ENCODE peak calls at places on chromosomes 2 and 18, in seven cellular contexts. C is PC-3; U is mammary epithelial cell; O is naive thymus-derived CD4-positive, alpha-beta T cell; I is fibroblast of lung; X is HepG2; H is neuronal stem cell. L is an unnamed sample.

GRCh38 chr2:127293386-127293757 is 572 bp downstream of the ERCC3 start:
- DNase-seq in C (peak; percentile 24), O (no peak), X (no peak), U (peak; percentile 13), H (no peak), I (peak; percentile 16), L (no peak)

GRCh38 chr18:63090334-63090733 is 229.2 kb downstream of the BCL2 start:
- DNase-seq in X (no peak), O (no peak), I (no peak), C (no peak), U (no peak), H (no peak), L (peak; percentile 63)

GRCh38 chr2:109272461-109272860 is 143.5 kb downstream of the SH3RF3 start:
- DNase-seq in X (no peak), O (no peak), C (no peak), I (peak; percentile 25), U (no peak), H (no peak), L (no peak)

GRCh38 chr18:26656401-26656943 is 108.1 kb upstream of the KCTD1 start:
- DNase-seq in C (no peak), O (no peak), U (no peak), X (no peak), I (no peak), H (peak; percentile 12), L (no peak)

GRCh38 chr18:64720781-64721464 is 572.0 kb upstream of the LINC00305 start:
- DNase-seq in I (no peak), O (no peak), U (no peak), C (peak; percentile 15), X (peak; percentile 21), H (peak; percentile 49), L (peak; percentile 86)

GRCh38 chr2:198788676-198789075 is 669.1 kb downstream of the SATB2 start:
- DNase-seq in C (no peak), I (no peak), U (no peak), O (no peak), H (no peak), X (no peak), L (no peak)

GRCh38 chr2:224155896-224156295 is 116.8 kb upstream of the SERPINE2 start:
- DNase-seq in H (no peak), X (no peak), I (peak; percentile 72), U (no peak), O (no peak), C (no peak), L (no peak)

GRCh38 chr2:233074106-233074505 is 14.0 kb downstream of the INPP5D start:
- DNase-seq in O (no peak), U (no peak), I (no peak), C (no peak), H (no peak), X (no peak), L (no peak)

GRCh38 chr2:84786601-84787000 is 94.3 kb downstream of the TRABD2A start:
- DNase-seq in X (no peak), O (no peak), U (no peak), I (no peak), H (no peak), C (no peak), L (no peak)

GRCh38 chr18:47422524-47422923 is 171.1 kb upstream of the SKOR2 start:
- DNase-seq in O (no peak), X (no peak), U (no peak), H (no peak), C (no peak), I (no peak), L (no peak)

GRCh38 chr2:6352906-6353515 is 512.7 kb downstream of the CMPK2 start:
- DNase-seq in O (no peak), X (peak; percentile 33), I (peak; percentile 58), C (peak; percentile 48), H (peak; percentile 42), U (no peak), L (peak; percentile 64)

GRCh38 chr2:227407601-227408089 is 19.9 kb upstream of the SCYGR1 start:
- DNase-seq in C (no peak), I (no peak), X (no peak), U (peak; percentile 27), O (no peak), H (no peak), L (no peak)

GRCh38 chr2:201807452-201807980 is 1.2 kb downstream of the CDK15 start:
- DNase-seq in H (no peak), O (no peak), C (no peak), U (no peak), X (no peak), I (peak; percentile 74), L (no peak)

GRCh38 chr2:28377201-28377816 is 15.3 kb upstream of the FOSL2 start:
- DNase-seq in X (no peak), O (no peak), C (no peak), I (no peak), U (peak; percentile 52), H (no peak), L (peak; percentile 92)

GRCh38 chr2:238728322-238729260 is 119.3 kb upstream of the TWIST2 start:
- DNase-seq in U (peak; percentile 39), X (no peak), I (peak; percentile 89), H (no peak), C (no peak), O (no peak), L (no peak)

GRCh38 chr2:10654069-10654468 is 35.7 kb downstream of the NOL10 start:
- DNase-seq in O (no peak), C (peak; percentile 87), H (no peak), X (no peak), U (peak; percentile 94), I (peak; percentile 78), L (peak; percentile 58)

GRCh38 chr2:226578373-226578772 is 221.2 kb downstream of the IRS1 start:
- DNase-seq in C (peak; percentile 52), I (no peak), U (peak; percentile 35), O (no peak), H (no peak), X (no peak), L (no peak)

GRCh38 chr2:176490061-176490861 is 221.0 kb downstream of the MTX2 start:
- DNase-seq in U (no peak), C (no peak), X (no peak), O (no peak), I (peak; percentile 74), H (peak; percentile 36), L (no peak)

GRCh38 chr2:46276652-46277051 is 20.6 kb upstream of the EPAS1 start:
- DNase-seq in X (no peak), C (no peak), H (no peak), O (no peak), I (peak; percentile 39), U (no peak), L (no peak)

GRCh38 chr2:38945931-38946330 is 56.3 kb downstream of the ARHGEF33 start:
- DNase-seq in O (no peak), C (no peak), I (no peak), H (no peak), U (no peak), X (no peak), L (no peak)

GRCh38 chr18:79529991-79530390 is 134.3 kb downstream of the NFATC1 start:
- DNase-seq in H (no peak), C (no peak), U (no peak), I (no peak), X (no peak), O (no peak), L (no peak)

GRCh38 chr18:44465337-44465736 is 215.4 kb upstream of the SETBP1 start:
- DNase-seq in O (no peak), H (no peak), C (no peak), U (no peak), I (peak; percentile 55), X (no peak), L (no peak)

GRCh38 chr2:120864981-120865380 is 129.3 kb downstream of the GLI2 start:
- DNase-seq in H (no peak), O (no peak), U (no peak), X (no peak), I (peak; percentile 92), C (no peak), L (no peak)

GRCh38 chr2:25698752-25699151 is 25.4 kb upstream of the DTNB start:
- DNase-seq in I (peak; percentile 64), O (no peak), H (no peak), C (peak; percentile 81), U (peak; percentile 72), X (no peak), L (no peak)

GRCh38 chr2:241842620-241843211 is 16.0 kb downstream of the PDCD1 start:
- DNase-seq in X (no peak), H (no peak), C (no peak), O (no peak), I (no peak), U (no peak), L (peak; percentile 16)

GRCh38 chr2:69750246-69750645 is 8.3 kb downstream of the ANXA4 start:
- DNase-seq in H (no peak), X (no peak), O (no peak), C (no peak), U (no peak), I (no peak), L (no peak)
- H3K4me1 ChIP-seq in H (no peaks in the 10 kb centered on the region), X (peaks cover 89% of the 10 kb centered on the region), O (no peaks in the 10 kb centered on the region), C (peaks cover 3% of the 10 kb centered on the region), U (peaks cover 8% of the 10 kb centered on the region), I (no peaks in the 10 kb centered on the region), L (peaks cover 14% of the 10 kb centered on the region)

GRCh38 chr2:160683206-160683605 is 189.6 kb upstream of the RBMS1 start:
- DNase-seq in H (no peak), C (no peak), I (no peak), U (no peak), O (no peak), X (no peak), L (no peak)
- H3K4me1 ChIP-seq in H (no peaks in the 10 kb centered on the region), C (no peaks in the 10 kb centered on the region), I (no peaks in the 10 kb centered on the region), U (no peaks in the 10 kb centered on the region), O (no peaks in the 10 kb centered on the region), X (no peaks in the 10 kb centered on the region), L (no peaks in the 10 kb centered on the region)

GRCh38 chr2:168201211-168201610 is 46.2 kb downstream of the STK39 start:
- DNase-seq in C (no peak), U (no peak), H (no peak), O (no peak), I (peak; percentile 88), X (no peak), L (no peak)
- H3K4me1 ChIP-seq in C (peaks cover 17% of the 10 kb centered on the region), U (peaks cover 20% of the 10 kb centered on the region), H (peaks cover 18% of the 10 kb centered on the region), O (peaks cover 2% of the 10 kb centered on the region), I (peaks cover 5% of the 10 kb centered on the region), X (peaks cover 62% of the 10 kb centered on the region), L (peaks cover 5% of the 10 kb centered on the region)

GRCh38 chr2:98511981-98512380 is 67.3 kb downstream of the INPP4A start:
- DNase-seq in X (no peak), I (no peak), C (no peak), O (no peak), H (no peak), U (no peak), L (no peak)

GRCh38 chr2:98510322-98510662 is 65.6 kb downstream of the INPP4A start:
- DNase-seq in C (no peak), O (no peak), H (no peak), X (no peak), U (no peak), I (no peak), L (no peak)

GRCh38 chr2:98514096-98514639 is 69.5 kb downstream of the INPP4A start:
- DNase-seq in C (no peak), H (no peak), X (no peak), O (no peak), I (no peak), U (no peak), L (no peak)

GRCh38 chr2:98514879-98515570 is 70.4 kb downstream of the INPP4A start:
- DNase-seq in C (peak; percentile 12), O (no peak), U (peak; percentile 15), X (no peak), I (peak; percentile 54), H (no peak), L (no peak)

DNA sequence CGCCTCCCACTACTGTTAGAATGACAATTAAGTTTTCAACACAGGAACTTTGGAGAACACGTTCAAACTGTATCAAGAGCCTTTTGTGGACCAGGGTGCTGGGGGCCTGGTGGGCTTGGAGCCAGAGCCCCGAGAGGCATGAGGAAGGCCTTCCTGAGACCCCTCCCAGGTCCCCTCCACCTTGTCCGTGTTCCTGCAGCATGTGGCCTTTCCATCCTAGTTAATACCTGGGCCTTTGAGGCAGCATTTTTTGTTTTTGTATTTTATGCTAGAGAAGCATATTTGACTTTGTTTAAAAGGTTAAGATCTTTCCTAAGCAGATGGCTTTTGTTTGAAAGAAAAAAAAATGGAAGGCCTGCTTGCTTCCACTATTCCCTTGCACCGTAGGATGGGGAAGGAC is 68.0 kb downstream of the INPP4A start:
- DNase-seq in H (no peak), U (no peak), X (no peak), I (no peak), O (no peak), C (no peak), L (no peak)
- H3K4me1 ChIP-seq in H (peaks cover 4% of the 10 kb centered on the region), U (no peaks in the 10 kb centered on the region), X (no peaks in the 10 kb centered on the region), I (peaks cover 6% of the 10 kb centered on the region), O (peaks cover 52% of the 10 kb centered on the region), C (peaks cover 6% of the 10 kb centered on the region), L (no peaks in the 10 kb centered on the region)

L was measured in small intestine.